ENCODE peak calls at places on chromosome 19, in five cellular contexts. T, M, U, J and P are unnamed samples.

GRCh38 chr19:30873003-30873402 is 476.2 kb downstream of the TSHZ3 start:
- DNase-seq in U (no peak), M (no peak), J (no peak), T (no peak), P (no peak)

GRCh38 chr19:12994701-12995595 is at the start of gene NFIX:
- DNase-seq in M (peak), T (peak), U (no peak), J (no peak), P (peak)

GRCh38 chr19:51686171-51686570 is 7.0 kb upstream of the SPACA6 start:
- DNase-seq in T (no peak), M (no peak), U (no peak), J (no peak), P (no peak)

GRCh38 chr19:14363203-14364097 is 17.8 kb upstream of the ADGRE5 start:
- DNase-seq in J (no peak), M (peak), T (peak), U (peak), P (peak)

GRCh38 chr19:18416778-18417249 is 2.4 kb upstream of the SSBP4 start:
- DNase-seq in M (peak), T (peak), J (no peak), U (no peak), P (peak)

GRCh38 chr19:39871886-39872866 is 26.0 kb upstream of the FBL start:
- DNase-seq in J (no peak), T (no peak), U (no peak), M (no peak), P (no peak)

GRCh38 chr19:33239223-33239975 is 13.7 kb upstream of the SLC7A10 start:
- DNase-seq in T (no peak), M (no peak), J (no peak), U (no peak), P (peak)

GRCh38 chr19:46118136-46118535 is 6.4 kb downstream of the IGFL3 start:
- DNase-seq in T (no peak), U (no peak), M (no peak), J (no peak), P (no peak)

GRCh38 chr19:47157455-47158321 is 27.1 kb downstream of the SAE1 start:
- DNase-seq in T (peak), M (no peak), J (no peak), U (peak), P (no peak)

GRCh38 chr19:45577111-45577905 is 7.3 kb downstream of the OPA3 start:
- DNase-seq in J (no peak), M (peak), U (no peak), T (no peak), P (no peak)

GRCh38 chr19:47697863-47698609 is 15.2 kb upstream of the EHD2 start:
- DNase-seq in U (peak), J (peak), T (peak), M (peak), P (peak)

GRCh38 chr19:1465191-1466016 is 13.6 kb downstream of the C19orf25 start:
- DNase-seq in T (no peak), U (no peak), M (no peak), J (no peak), P (no peak)

GRCh38 chr19:14107581-14108461 is 9.7 kb downstream of the PRKACA start:
- DNase-seq in J (no peak), M (no peak), U (no peak), T (no peak), P (no peak)

GRCh38 chr19:6216996-6217751 is 62.6 kb downstream of the MLLT1 start:
- DNase-seq in T (peak), J (no peak), M (no peak), U (peak), P (peak)

DNA sequence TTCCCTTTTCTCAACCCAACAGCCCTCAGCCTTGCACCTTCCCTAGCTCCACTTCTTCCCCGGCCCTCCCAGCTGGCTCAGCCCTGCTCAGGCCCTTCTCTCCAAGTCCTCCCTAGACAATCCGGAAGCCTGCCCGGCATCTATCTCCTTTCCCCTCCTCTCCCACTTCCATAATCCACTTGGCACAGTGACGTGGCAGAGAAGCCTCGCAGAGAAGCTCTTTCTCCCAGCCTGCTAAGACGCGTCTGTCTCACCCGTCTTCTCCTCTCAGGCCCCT is 1.1 kb downstream of the UBXN6 start:
- DNase-seq in J (no peak), T (no peak), M (no peak), U (no peak), P (peak)
- TF ChIP-seq RAD21 in J (no peak), T (no peak), M (no peak), U (no peak), P (no peak)

GRCh38 chr19:7917292-7918061 is 2.7 kb upstream of the SNAPC2 start:
- DNase-seq in J (no peak), M (no peak), U (no peak), T (no peak), P (peak)
- TF ChIP-seq GABPA in J (no peak), M (no peak), U (no peak), T (no peak), P (no peak)

GRCh38 chr19:19655051-19655594 is 8.4 kb downstream of the ATP13A1 start:
- DNase-seq in T (peak), J (no peak), U (no peak), M (no peak), P (peak)
- TF ChIP-seq CHD2 in T (no peak), J (no peak), U (no peak), M (no peak), P (no peak)

GRCh38 chr19:55253842-55254624 is 4.8 kb downstream of the PPP6R1 start:
- DNase-seq in J (peak), M (no peak), T (no peak), U (no peak), P (no peak)

GRCh38 chr19:55254625-55254977 is 4.2 kb downstream of the PPP6R1 start:
- DNase-seq in J (no peak), U (no peak), M (no peak), T (no peak), P (no peak)

GRCh38 chr19:55252760-55253159 is 6.1 kb downstream of the PPP6R1 start:
- DNase-seq in J (no peak), M (no peak), U (no peak), T (no peak), P (no peak)

GRCh38 chr19:55251296-55252081 is 7.3 kb downstream of the PPP6R1 start:
- DNase-seq in T (no peak), J (no peak), U (no peak), M (no peak), P (peak)

DNA sequence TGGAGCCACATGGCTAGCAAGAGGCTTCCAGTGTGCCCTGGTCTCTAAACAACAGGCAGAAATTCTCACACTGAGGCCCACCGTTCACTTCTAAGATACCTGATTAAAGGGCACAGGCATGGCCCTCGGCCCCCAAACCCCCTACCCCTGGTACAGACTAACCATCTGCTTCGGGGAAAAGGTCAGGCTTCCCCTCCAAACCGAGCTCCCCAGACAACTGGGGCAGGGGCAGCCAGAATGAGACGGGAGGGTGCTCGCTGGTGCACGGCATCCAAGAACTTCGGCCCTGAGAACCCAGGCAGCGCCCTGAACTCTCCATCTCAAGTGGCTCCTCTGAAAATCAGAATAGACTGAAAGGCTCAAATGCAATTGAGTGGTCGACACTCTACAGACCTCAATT is 5.6 kb downstream of the PPP6R1 start:
- DNase-seq in J (no peak), U (no peak), T (no peak), M (no peak), P (no peak)
- TF ChIP-seq RAD21 in J (no peak), U (no peak), T (no peak), M (no peak), P (no peak)

GRCh38 chr19:5109560-5109959 is 140.6 kb downstream of the KDM4B start:
- DNase-seq in M (no peak), J (no peak), U (no peak), T (no peak), P (no peak)

GRCh38 chr19:5106971-5107370 is 138.1 kb downstream of the KDM4B start:
- DNase-seq in J (no peak), M (no peak), U (no peak), T (no peak), P (no peak)

GRCh38 chr19:5107432-5108122 is 138.7 kb downstream of the KDM4B start:
- DNase-seq in U (no peak), T (no peak), J (no peak), M (no peak), P (peak)

GRCh38 chr19:5108866-5109265 is 140.0 kb downstream of the KDM4B start:
- DNase-seq in U (no peak), M (no peak), T (no peak), J (no peak), P (no peak)

GRCh38 chr19:5108123-5108613 is 139.3 kb downstream of the KDM4B start:
- DNase-seq in T (no peak), M (no peak), U (no peak), J (no peak), P (peak)
- TF ChIP-seq GABPA in T (no peak), M (no peak), U (no peak), J (no peak), P (no peak)

DNA sequence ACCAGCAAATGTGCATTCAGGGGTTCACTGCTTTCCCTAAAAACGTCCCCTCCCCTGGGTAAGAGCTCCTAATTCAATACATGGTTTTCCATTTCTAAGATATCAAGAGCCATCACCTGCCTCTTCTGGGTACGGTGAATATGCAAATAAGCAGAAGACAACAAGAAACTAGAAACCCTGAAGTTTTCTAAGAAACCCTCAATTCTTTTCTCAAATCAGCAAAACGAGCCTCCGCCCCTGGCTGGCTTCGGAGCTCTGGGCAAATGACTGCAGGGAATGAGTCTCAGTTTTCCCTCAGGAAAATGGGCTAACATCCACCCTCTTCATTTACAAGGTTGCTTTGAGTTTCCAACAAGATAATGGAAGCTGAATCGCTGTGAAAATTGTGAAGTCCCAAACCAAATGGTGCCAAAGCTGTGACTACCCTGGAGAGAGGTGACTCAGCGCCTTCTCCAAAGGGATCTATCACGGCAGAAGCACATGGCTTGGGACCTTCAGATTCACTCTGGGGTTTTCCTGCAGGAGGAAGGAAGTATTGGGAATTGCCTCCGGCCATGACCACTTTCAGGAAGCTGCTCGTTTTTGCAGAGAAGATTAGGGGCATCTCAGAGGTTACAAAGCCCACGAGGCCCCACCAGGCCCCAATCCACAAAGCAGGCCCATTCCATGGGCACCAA is 26.6 kb downstream of the KLF2 start:
- DNase-seq in J (no peak), T (no peak), U (no peak), M (no peak), P (no peak)
- TF ChIP-seq CHD2 in J (no peak), T (no peak), U (no peak), M (no peak), P (no peak)

GRCh38 chr19:38079926-38080380 is 144.1 kb downstream of the DPF1 start:
- DNase-seq in J (peak), T (no peak), U (no peak), M (peak), P (no peak)
- TF ChIP-seq RAD21 in J (no peak), T (no peak), U (no peak), M (no peak), P (no peak)

GRCh38 chr19:49807888-49808675 is 5.0 kb downstream of the FUZ start:
- DNase-seq in M (no peak), U (no peak), J (no peak), T (no peak), P (no peak)

GRCh38 chr19:49808762-49809154 is 4.3 kb downstream of the FUZ start:
- DNase-seq in T (peak), M (peak), J (no peak), U (peak), P (peak)

GRCh38 chr19:49809987-49810389 is 3.1 kb downstream of the FUZ start:
- DNase-seq in M (no peak), U (no peak), J (no peak), T (no peak), P (no peak)

GRCh38 chr19:49811328-49811727 is 1.8 kb downstream of the FUZ start:
- DNase-seq in T (no peak), U (no peak), M (no peak), J (no peak), P (no peak)

DNA sequence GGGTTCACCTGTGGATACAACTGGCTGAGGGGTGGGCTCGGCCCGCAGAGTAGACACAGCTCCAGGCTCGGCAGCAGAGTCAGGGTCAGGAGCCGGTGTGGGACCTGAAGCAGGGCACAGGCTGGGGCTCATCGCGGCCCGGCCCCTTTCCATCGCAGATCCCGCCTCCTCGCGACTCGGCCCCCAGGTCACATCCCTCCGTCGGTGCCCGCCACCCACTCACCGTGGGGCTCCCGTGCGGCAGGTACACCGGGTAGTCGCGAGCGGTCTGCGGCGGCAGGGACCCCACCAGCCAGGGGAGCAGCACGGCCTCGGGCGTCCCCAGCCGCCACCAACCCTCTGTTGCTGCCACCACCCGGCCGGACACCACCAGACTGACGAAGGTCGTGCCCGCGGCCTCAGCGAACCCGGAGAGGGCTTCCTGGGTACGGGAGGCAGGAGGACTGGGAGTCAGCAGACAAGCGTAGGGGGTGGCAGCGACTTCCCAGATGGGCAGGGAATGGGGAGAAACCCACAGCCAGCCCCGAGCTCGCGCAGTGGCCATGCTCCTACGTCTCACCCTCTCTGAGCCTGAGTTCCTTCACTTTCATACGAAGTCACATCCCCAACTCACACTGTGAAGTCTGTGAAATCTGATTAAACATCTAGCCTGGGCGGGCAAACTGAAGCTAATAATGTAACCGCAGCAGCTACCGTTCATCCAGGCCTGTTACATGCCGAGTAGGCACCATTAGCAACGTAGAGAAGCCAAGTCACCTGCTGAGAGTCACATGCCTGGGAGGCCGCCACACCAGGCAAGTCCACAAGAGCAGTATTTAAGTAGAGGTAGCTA is 3.7 kb downstream of the FUZ start:
- DNase-seq in J (no peak), U (no peak), T (no peak), M (peak), P (peak)
- TF ChIP-seq GABPA in J (no peak), U (no peak), T (no peak), M (no peak), P (no peak)

DNA sequence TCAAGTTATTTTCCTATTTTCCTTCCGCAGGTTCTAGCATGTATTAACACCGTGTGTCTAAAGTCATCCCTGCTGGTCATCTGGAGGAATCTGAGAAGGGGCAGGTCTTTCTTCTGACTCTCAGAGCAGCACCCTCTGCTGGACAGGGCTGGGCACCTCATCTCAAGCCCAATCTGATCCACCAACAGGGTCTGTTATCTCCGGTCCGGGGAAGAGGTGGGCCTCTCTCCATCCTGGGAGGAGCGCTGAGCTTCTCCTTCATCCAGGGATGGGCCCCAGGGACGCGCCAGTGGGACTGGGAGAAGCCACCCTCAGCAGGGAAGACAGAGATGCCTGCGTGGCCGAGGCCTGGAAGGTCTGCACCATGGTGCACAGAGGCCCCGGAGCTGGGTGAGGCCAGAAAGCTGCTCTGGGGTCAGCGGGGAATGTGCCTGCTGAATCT is 26.0 kb upstream of the ZNF331 start:
- DNase-seq in T (peak), M (peak), J (no peak), U (peak), P (peak)
- TF ChIP-seq CHD2 in T (no peak), M (no peak), J (no peak), U (no peak), P (no peak)

DNA sequence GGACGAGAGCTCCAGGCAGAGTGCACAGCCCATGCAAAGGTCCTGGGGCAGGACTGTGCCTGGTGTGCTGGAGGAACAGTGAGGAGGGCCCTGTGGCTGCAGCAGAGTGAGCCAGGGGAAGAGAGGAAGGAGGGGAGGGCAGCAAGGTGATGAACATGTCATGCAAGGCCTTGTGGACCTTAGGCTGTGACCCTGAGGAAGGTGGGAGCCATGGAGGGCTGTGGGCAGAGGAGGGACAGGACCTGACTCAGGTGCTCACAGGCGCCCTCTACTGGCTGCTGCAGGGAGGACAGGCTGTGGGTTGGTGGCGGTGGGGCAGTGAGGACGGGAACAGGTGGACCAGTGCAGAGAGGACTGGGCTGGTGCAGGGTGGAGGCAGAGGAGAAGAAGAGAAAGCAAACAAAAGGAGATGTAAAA is 170.3 kb downstream of the PTPRS start:
- DNase-seq in T (peak), M (no peak), U (no peak), J (no peak), P (peak)
- TF ChIP-seq RAD21 in T (no peak), M (no peak), U (peak), J (peak), P (peak)